ENCODE peak calls at places on chromosomes 16 and 17, in eight cellular contexts. Z is HCT116, F is Panc1, H is upper lobe of left lung, W is HepG2, Q is GM12878, B is K562, R is GM23338. A is an unnamed sample.

GRCh38 chr17:11178576-11178975 is 62.4 kb upstream of the SHISA6 start:
- ATAC-seq in W (no peak), B (no peak), R (no peak), H (no peak), Q (no peak), F (no peak), Z (no peak), A (no peak)

GRCh38 chr17:68200689-68201424 is 47.0 kb upstream of the AMZ2 start:
- ATAC-seq in B (peak), W (peak), F (peak), R (peak), Q (peak), H (peak), Z (peak), A (peak)

GRCh38 chr16:87733190-87733589 is 32.6 kb downstream of the KLHDC4 start:
- ATAC-seq in W (no peak), B (no peak), F (no peak), R (peak), H (no peak), Q (no peak), Z (no peak), A (no peak)

GRCh38 chr17:61196302-61196704 is 203.3 kb upstream of the TBX2 start:
- ATAC-seq in Q (no peak), Z (no peak), H (no peak), R (no peak), W (no peak), B (no peak), F (no peak), A (no peak)

GRCh38 chr16:87582221-87582965 is 19.9 kb upstream of the JPH3 start:
- ATAC-seq in Z (peak), H (peak), F (peak), R (peak), B (no peak), Q (no peak), W (peak), A (peak)

GRCh38 chr17:70517808-70518207 is 348.5 kb downstream of the KCNJ2 start:
- ATAC-seq in Q (no peak), Z (no peak), W (no peak), F (no peak), H (no peak), R (no peak), B (no peak), A (no peak)

GRCh38 chr17:82880620-82881019 is 40.8 kb upstream of the ZNF750 start:
- ATAC-seq in F (no peak), B (no peak), W (no peak), Q (no peak), H (no peak), R (no peak), Z (no peak), A (no peak)

GRCh38 chr17:38852771-38853291 is 690 bp downstream of the RPL23 start:
- ATAC-seq in F (peak), B (peak), Q (peak), H (no peak), W (peak), Z (no peak), R (no peak), A (no peak)

DNA sequence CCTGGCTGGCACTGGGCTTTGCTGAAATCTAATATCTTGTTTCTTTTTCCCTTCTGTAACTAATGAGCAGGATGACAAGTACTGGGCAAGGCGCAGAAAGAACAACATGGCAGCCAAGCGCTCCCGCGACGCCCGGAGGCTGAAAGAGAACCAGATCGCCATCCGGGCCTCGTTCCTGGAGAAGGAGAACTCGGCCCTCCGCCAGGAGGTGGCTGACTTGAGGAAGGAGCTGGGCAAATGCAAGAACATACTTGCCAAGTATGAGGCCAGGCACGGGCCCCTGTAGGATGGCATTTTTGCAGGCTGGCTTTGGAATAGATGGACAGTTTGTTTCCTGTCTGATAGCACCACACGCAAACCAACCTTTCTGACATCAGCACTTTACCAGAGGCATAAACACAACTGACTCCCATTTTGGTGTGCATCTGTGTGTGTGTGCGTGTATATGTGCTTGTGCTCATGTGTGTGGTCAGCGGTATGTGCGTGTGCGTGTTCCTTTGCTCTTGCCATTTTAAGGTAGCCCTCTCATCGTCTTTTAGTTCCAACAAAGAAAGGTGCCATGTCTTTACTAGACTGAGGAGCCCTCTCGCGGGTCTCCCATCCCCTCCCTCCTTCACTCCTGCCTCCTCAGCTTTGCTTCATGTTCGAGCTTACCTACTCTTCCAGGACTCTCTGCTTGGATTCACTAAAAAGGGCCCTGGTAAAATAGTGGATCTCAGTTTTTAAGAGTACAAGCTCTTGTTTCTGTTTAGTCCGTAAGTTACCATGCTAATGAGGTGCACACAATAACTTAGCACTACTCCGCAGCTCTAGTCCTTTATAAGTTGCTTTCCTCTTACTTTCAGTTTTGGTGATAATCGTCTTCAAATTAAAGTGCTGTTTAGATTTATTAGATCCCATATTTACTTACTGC is 56.1 kb downstream of the HLF start:
- ATAC-seq in Z (no peak), H (no peak), Q (no peak), F (peak), R (no peak), B (peak), W (no peak), A (peak)
- H3K4me3 ChIP-seq in Z (no peak), H (no peak), Q (no peak), F (peak), R (no peak), B (no peak), W (no peak), A (no peak)

DNA sequence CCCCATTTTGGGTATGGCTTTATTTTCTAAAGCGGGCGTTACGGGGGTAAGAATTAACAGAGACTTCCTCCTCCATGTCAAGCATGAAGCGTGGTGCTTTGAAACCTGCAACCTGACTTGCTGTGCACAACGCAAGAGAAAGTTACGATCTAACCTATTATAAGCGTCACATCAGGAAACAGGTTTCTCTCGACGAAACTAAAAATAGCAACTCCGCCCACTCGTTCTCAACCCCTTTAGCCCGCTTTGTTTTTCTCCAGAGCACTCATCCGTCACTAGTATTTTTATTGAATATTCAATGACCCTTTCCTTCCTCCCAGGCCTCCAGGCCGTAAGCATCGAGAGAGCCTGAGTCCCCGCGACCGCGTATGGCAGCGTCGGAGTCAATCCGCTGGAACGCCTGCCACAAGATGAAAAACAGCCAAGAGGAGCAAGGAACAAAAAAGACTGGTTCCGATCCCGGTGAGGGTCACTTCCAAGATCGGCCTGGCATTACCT is 555 bp downstream of the NUP88 start:
- ATAC-seq in F (peak), B (peak), R (peak), H (no peak), Z (peak), Q (peak), W (peak), A (no peak)
- H3K27ac ChIP-seq in F (peak), B (peak), R (peak), H (peak), Z (peak), Q (peak), W (peak), A (peak)

DNA sequence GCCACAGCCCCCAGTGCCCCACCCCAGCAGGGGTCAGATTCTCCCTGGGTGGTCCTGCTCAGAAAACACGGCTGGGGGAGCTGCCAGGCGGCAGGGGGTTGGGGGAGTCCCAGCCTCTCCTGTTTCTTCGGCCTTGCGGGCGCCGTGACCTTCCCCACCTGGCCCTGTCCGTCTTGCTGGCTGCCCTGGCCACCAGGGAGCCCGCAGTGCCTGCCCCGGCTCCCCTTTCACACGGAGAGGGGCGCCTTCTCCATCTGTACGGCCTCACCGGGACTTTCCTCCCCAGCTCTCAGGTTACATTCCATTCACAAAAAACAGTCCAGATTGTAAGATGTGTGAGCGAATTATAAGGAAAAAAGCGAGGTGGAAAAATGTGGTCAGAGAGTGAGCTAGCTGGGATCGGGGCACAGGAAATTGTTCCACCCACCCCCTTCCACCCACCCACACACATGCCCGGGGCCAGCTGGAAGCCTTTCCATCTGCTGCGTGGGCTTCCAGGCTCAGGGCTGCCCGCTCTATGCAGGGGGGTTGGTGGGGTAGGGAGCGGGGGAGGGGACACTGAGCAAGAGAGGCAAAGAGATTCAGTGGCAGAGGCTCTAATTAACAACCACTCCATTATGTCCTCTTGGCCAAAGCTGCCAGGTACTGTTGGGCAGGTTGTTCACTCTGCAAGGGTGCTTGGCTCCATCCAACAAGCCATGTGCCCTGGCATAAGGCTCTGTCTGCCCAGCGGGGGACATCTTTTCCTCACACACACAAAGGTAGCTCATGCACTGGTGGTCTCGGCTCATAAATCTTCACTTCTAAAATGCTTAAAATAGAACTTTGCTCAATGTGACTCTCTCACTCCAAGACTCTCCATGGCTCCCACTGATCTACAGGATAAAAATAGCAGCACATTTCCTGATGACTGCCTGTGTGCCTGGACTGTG is 14.7 kb upstream of the CIBAR2 start:
- ATAC-seq in W (peak), B (peak), H (no peak), Q (peak), Z (no peak), F (peak), R (peak), A (peak)
- TF ChIP-seq POLR2AphosphoS5 in W (no peak), B (no peak), H (no peak), Q (no peak), Z (no peak), F (no peak), R (no peak), A (peak)

DNA sequence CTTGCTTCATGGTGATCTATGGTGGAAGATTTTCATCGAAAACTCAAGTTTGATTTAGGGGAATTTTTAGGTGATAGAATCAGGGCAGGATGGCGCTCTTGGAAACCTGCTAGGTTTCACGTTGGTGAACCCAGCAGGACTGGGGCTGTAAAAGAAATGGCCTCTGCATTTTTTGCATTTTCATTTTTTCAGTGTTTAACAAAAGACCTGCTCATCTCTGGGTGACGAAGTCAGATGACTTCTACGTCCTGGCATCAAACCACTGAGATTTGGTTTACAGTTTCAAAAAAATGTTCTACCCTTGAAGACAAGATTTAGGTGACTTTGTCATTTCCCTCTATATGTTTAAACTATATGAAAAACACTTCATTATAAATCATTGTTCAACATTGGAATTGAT is 1.9 kb downstream of the PGS1 start:
- ATAC-seq in R (no peak), B (no peak), W (no peak), Q (no peak), Z (no peak), H (no peak), F (no peak), A (no peak)
- H3K4me3 ChIP-seq in R (peak), B (no peak), W (no peak), Q (peak), Z (no peak), H (peak), F (no peak), A (no peak)

GRCh38 chr16:72850863-72851262 is 197.1 kb downstream of the ZFHX3 start:
- ATAC-seq in R (no peak), H (no peak), Q (no peak), F (no peak), Z (no peak), B (no peak), W (no peak), A (peak)
- H3K27ac ChIP-seq in R (no peak), H (peak), Q (no peak), F (no peak), Z (no peak), B (no peak), W (no peak), A (peak)

GRCh38 chr16:81633147-81633619 is 145.9 kb upstream of the PLCG2 start:
- ATAC-seq in R (peak), Q (peak), W (peak), B (peak), Z (peak), H (no peak), F (no peak), A (no peak)
- TF ChIP-seq POLR2AphosphoS5 in R (no peak), Q (no peak), W (no peak), B (no peak), Z (no peak), H (no peak), F (no peak), A (no peak)

GRCh38 chr16:58500329-58501241 is 642 bp downstream of the NDRG4 start:
- ATAC-seq in Q (peak), B (no peak), W (peak), F (peak), H (peak), Z (peak), R (peak), A (no peak)
- H3K4me3 ChIP-seq in Q (peak), B (peak), W (peak), F (peak), H (peak), Z (peak), R (peak), A (no peak)

GRCh38 chr16:27543801-27544200 is 5.9 kb downstream of the GTF3C1 start:
- ATAC-seq in F (no peak), Q (no peak), R (no peak), B (no peak), W (no peak), H (no peak), Z (no peak), A (no peak)

GRCh38 chr16:27539120-27539519 is 10.6 kb downstream of the GTF3C1 start:
- ATAC-seq in W (no peak), Z (no peak), R (no peak), Q (peak), H (no peak), F (no peak), B (peak), A (no peak)

GRCh38 chr16:27538508-27538907 is 11.2 kb downstream of the GTF3C1 start:
- ATAC-seq in H (no peak), B (peak), F (no peak), Z (no peak), W (no peak), R (no peak), Q (no peak), A (no peak)

GRCh38 chr16:27544671-27545070 is 5.0 kb downstream of the GTF3C1 start:
- ATAC-seq in Z (no peak), W (no peak), F (no peak), Q (no peak), B (no peak), H (no peak), R (no peak), A (no peak)

GRCh38 chr16:27539636-27540035 is 10.1 kb downstream of the GTF3C1 start:
- ATAC-seq in Z (no peak), B (no peak), H (no peak), W (no peak), F (no peak), R (no peak), Q (no peak), A (no peak)
- H3K27ac ChIP-seq in Z (no peak), B (no peak), H (no peak), W (no peak), F (no peak), R (no peak), Q (no peak), A (no peak)

GRCh38 chr17:75513667-75514052 is 1.7 kb downstream of the CASKIN2 start:
- ATAC-seq in B (no peak), R (no peak), W (no peak), H (no peak), F (no peak), Z (no peak), Q (no peak), A (no peak)

GRCh38 chr17:75512946-75513666 is 2.2 kb downstream of the CASKIN2 start:
- ATAC-seq in R (no peak), F (no peak), W (no peak), Q (no peak), H (no peak), B (no peak), Z (no peak), A (no peak)

GRCh38 chr17:75515523-75516254 is at the start of gene CASKIN2:
- ATAC-seq in B (peak), H (peak), Z (peak), Q (peak), F (peak), R (peak), W (peak), A (peak)

GRCh38 chr17:75515229-75515522 is 161 bp downstream of the CASKIN2 start:
- ATAC-seq in F (no peak), R (no peak), Z (no peak), W (peak), B (peak), Q (peak), H (no peak), A (no peak)

DNA sequence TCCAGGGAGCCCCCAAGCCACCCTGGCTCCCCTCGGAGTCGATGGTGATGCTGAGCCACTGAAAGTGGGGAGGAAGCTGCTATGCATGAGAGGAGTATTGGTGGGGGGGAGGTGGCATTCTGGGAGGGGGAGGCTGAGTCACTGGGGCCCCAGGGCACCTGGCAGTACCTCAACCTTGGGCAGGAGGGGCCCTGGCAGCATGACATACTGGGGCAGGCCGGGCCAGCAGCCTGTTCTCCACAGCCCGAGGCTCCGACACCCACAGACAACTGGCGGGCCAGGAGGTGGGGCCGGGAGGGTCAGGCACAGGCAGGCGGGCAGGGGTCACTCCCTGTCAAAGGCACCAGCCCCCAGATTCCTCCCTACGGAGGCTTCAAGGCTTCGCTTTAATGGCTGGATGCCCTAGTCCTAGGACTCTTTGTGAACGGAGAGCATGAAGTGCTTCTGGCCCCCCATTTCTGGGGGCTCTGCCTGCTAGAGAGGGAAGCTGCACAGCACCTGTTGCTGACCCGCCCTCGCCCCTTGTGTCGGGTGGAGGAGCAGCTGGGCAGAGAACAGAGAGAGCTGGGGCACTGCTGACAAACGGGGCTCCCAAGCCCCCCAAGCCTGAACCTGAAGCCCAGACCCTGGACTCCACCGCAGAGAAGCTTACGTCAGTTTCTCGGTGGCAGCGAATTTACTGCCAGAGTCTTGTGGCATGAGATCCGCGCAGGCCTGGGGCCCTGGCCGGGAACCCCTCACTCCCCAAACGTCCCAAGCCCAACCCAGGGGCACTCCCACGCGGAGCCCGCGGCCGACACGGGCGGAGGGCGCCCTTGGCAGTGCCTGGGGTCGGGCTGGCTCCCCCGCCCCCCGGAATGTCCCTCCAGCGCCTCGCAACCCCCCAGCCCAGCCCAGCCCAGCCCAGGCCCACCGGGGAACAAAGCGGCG is 773 bp downstream of the CASKIN2 start:
- ATAC-seq in Z (no peak), B (peak), R (peak), H (no peak), F (no peak), W (peak), Q (no peak), A (no peak)
- TF ChIP-seq POLR2AphosphoS5 in Z (no peak), B (no peak), R (no peak), H (no peak), F (no peak), W (no peak), Q (no peak), A (peak)

A was measured in gastroesophageal sphincter.